ENCODE peak calls at places on chromosomes 13 and 19, in ten cellular contexts. M, P, E, B, G, F, U, Y, N and Z are unnamed samples.

GRCh38 chr13:100495455-100495854 is 93.1 kb downstream of the GGACT start:
- DNase-seq in M (no peak), P (no peak), E (no peak), B (no peak), G (no peak), F (no peak), U (no peak), Y (no peak), N (no peak), Z (no peak)

GRCh38 chr13:44822291-44822690 is 167.0 kb downstream of the NUFIP1 start:
- DNase-seq in M (no peak), P (no peak), E (no peak), B (no peak), G (peak), F (no peak), U (no peak), Y (no peak), N (no peak), Z (no peak)

GRCh38 chr13:47800593-47800992 is 200.5 kb downstream of the SUCLA2 start:
- DNase-seq in M (no peak), P (no peak), E (no peak), B (no peak), G (no peak), F (no peak), U (no peak), Y (no peak), N (no peak), Z (no peak)

GRCh38 chr19:45179063-45179847 is 671 bp downstream of the BLOC1S3 start:
- DNase-seq in M (no peak), P (peak), E (no peak), B (no peak), G (no peak), F (peak), U (no peak), Y (peak), N (no peak), Z (no peak)

GRCh38 chr13:39047560-39047959 is 9.3 kb downstream of the NHLRC3 start:
- DNase-seq in M (peak), P (no peak), E (no peak), B (no peak), G (no peak), F (no peak), U (no peak), Y (no peak), N (no peak), Z (peak)

GRCh38 chr19:38049105-38049649 is 142.2 kb downstream of the SIPA1L3 start:
- DNase-seq in M (no peak), P (no peak), E (no peak), B (no peak), G (peak), F (peak), U (no peak), Y (no peak), N (no peak), Z (no peak)

GRCh38 chr19:38274734-38275133 is 10.4 kb downstream of the SPINT2 start:
- DNase-seq in M (no peak), P (no peak), E (no peak), B (no peak), G (no peak), F (no peak), U (peak), Y (no peak), N (no peak), Z (peak)

GRCh38 chr19:44051654-44052402 is at the start of gene ZNF223:
- DNase-seq in M (peak), P (peak), E (peak), B (peak), G (peak), F (peak), U (peak), Y (peak), N (peak), Z (peak)

GRCh38 chr13:111638233-111638632 is 317.8 kb downstream of the TEX29 start:
- DNase-seq in M (no peak), P (no peak), E (no peak), B (no peak), G (no peak), F (no peak), U (no peak), Y (no peak), N (no peak), Z (no peak)

GRCh38 chr19:48735031-48735615 is 5.3 kb downstream of the RASIP1 start:
- DNase-seq in M (peak), P (no peak), E (no peak), B (no peak), G (no peak), F (no peak), U (no peak), Y (no peak), N (no peak), Z (no peak)

GRCh38 chr19:58509731-58510083 is 2.1 kb downstream of the SLC27A5 start:
- DNase-seq in M (no peak), P (no peak), E (no peak), B (no peak), G (no peak), F (no peak), U (no peak), Y (no peak), N (no peak), Z (no peak)

GRCh38 chr13:104485571-104485970 is 1419.4 kb upstream of the SLC10A2 start:
- DNase-seq in M (no peak), P (no peak), E (no peak), B (no peak), G (no peak), F (no peak), U (no peak), Y (no peak), N (no peak), Z (no peak)

GRCh38 chr13:114263590-114263989 is 17.8 kb upstream of the UPF3A start:
- DNase-seq in M (no peak), P (no peak), E (no peak), B (no peak), G (no peak), F (no peak), U (no peak), Y (no peak), N (no peak), Z (no peak)

GRCh38 chr19:8242212-8242821 is 33.1 kb downstream of the CERS4 start:
- DNase-seq in M (no peak), P (no peak), E (no peak), B (no peak), G (no peak), F (no peak), U (no peak), Y (no peak), N (no peak), Z (no peak)

GRCh38 chr13:34578917-34579316 is 363.2 kb upstream of the NBEA start:
- DNase-seq in M (no peak), P (no peak), E (no peak), B (no peak), G (no peak), F (no peak), U (no peak), Y (no peak), N (no peak), Z (no peak)

GRCh38 chr13:73171926-73172325 is 113.1 kb downstream of the KLF5 start:
- DNase-seq in M (peak), P (no peak), E (no peak), B (no peak), G (peak), F (no peak), U (no peak), Y (peak), N (no peak), Z (no peak)
- TF ChIP-seq CTCF in M (peak), P (no peak), E (no peak), B (no peak), G (peak), F (no peak), U (no peak), Y (no peak), N (no peak), Z (no peak)

GRCh38 chr19:3680939-3681338 is 19.3 kb downstream of the PIP5K1C start:
- DNase-seq in M (no peak), P (no peak), E (no peak), B (no peak), G (no peak), F (no peak), U (no peak), Y (no peak), N (no peak), Z (no peak)
- TF ChIP-seq CTCF in M (no peak), P (no peak), E (no peak), B (no peak), G (no peak), F (no peak), U (no peak), Y (no peak), N (no peak), Z (no peak)

DNA sequence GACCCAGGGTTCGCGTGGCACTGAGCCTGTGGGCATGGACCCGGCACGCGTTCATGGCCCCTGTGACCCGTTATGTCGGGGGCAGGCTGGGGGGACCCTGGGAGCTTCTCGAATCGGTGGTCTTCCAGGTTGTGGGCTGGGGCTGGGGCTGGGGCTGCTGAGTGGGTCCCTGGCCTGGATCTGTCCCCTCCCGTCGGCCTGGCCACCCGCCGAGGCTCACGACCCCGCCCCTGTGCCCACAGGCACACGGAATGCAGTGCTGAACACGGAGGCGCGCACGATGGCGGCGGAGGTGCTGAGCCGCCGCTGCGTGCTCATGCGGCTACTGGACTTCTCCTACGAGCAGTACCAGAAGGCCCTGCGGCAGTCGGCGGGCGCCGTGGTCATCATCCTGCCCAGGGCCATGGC is 6.5 kb downstream of the NCLN start:
- DNase-seq in M (no peak), P (no peak), E (no peak), B (no peak), G (no peak), F (no peak), U (no peak), Y (no peak), N (no peak), Z (no peak)
- TF ChIP-seq CTCF in M (no peak), P (no peak), E (no peak), B (no peak), G (no peak), F (no peak), U (no peak), Y (no peak), N (no peak), Z (no peak)

GRCh38 chr19:35249848-35250711 is 1.3 kb downstream of the LSR start:
- DNase-seq in M (no peak), P (peak), E (no peak), B (peak), G (no peak), F (no peak), U (no peak), Y (no peak), N (no peak), Z (no peak)

GRCh38 chr19:35246466-35247096 is 2.2 kb upstream of the LSR start:
- DNase-seq in M (no peak), P (peak), E (no peak), B (no peak), G (no peak), F (no peak), U (no peak), Y (no peak), N (no peak), Z (no peak)

GRCh38 chr19:35248310-35249145 is at the start of gene LSR:
- DNase-seq in M (peak), P (peak), E (no peak), B (peak), G (no peak), F (peak), U (no peak), Y (no peak), N (no peak), Z (peak)

GRCh38 chr19:35249146-35249847 is 495 bp downstream of the LSR start:
- DNase-seq in M (peak), P (peak), E (no peak), B (peak), G (no peak), F (no peak), U (no peak), Y (no peak), N (no peak), Z (peak)

DNA sequence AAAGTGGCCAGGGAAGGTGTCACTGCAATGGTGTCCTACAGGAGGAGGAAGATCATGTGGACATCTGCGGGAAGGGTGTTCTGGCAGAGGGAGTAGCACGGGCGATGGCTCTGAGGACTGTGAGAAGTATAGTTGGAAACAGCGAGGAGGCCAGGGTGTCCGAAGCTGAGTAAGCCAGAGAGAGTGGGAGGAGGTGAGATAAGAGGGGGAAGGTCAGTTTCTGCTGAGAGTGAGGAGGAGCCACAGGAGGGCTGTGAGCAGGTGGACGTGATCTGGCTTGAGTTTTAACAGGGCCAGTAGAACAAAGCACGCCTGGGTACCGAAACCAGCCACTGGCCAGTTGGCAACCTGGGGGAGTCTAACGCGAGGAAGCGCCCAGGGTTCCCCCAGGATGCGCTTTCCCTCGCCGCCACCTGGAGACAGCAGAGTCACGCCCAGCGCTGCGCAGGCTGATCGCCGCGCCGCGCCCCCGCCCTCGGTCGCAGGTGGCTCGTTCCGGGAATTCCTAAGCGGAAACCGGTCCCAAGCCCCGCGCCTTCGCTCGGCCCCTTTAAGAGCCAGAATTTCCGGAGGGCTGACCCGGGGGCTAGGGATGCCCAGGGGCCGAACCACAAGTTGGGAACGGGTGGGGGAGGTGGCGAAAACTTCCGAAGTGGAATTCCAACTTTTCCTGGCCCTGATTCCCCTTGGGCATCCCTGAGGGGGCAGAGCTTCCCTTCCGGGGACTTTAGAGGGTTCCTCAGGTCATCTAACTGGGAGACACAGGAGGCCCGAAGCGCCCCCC is 1.1 kb upstream of the LSR start:
- DNase-seq in M (peak), P (peak), E (no peak), B (peak), G (no peak), F (peak), U (no peak), Y (no peak), N (no peak), Z (peak)
- TF ChIP-seq CTCF in M (peak), P (peak), E (peak), B (peak), G (no peak), F (peak), U (peak), Y (peak), N (peak), Z (peak)

GRCh38 chr19:46347572-46347883 is 641 bp downstream of the PPP5C start:
- DNase-seq in M (no peak), P (no peak), E (no peak), B (no peak), G (no peak), F (no peak), U (no peak), Y (no peak), N (no peak), Z (no peak)
- TF ChIP-seq CTCF in M (no peak), P (no peak), E (no peak), B (peak), G (no peak), F (no peak), U (no peak), Y (no peak), N (no peak), Z (no peak)

GRCh38 chr19:41023193-41023592 is 32.1 kb downstream of the CYP2B6 start:
- DNase-seq in M (no peak), P (no peak), E (no peak), B (no peak), G (no peak), F (no peak), U (no peak), Y (no peak), N (no peak), Z (no peak)
- TF ChIP-seq CTCF in M (no peak), P (no peak), E (no peak), B (no peak), G (no peak), F (no peak), U (no peak), Y (no peak), N (no peak), Z (no peak)

GRCh38 chr13:88000239-88000638 is 329.1 kb downstream of the SLITRK5 start:
- DNase-seq in M (peak), P (no peak), E (no peak), B (no peak), G (no peak), F (no peak), U (no peak), Y (no peak), N (no peak), Z (no peak)
- TF ChIP-seq CTCF in M (no peak), P (no peak), E (no peak), B (no peak), G (peak), F (no peak), U (no peak), Y (no peak), N (no peak), Z (no peak)